ENCODE peak calls at places on chromosome 3, in six cellular contexts. D is right cardiac atrium, B is anterior cingulate cortex, J is mucosa of gallbladder, O is NCI-H524, R is caudate nucleus. P is an unnamed sample.
A peak's percentile ranks its signal among the peaks of the same experiment; 100 is the strongest.

GRCh38 chr3:18559323-18559972 is 134.3 kb upstream of the SATB1 start:
- DNase-seq in J (peak; percentile 29), D (no peak), O (peak; percentile 47), B (no peak), R (no peak), P (no peak)

GRCh38 chr3:62723636-62724217 is 151.5 kb downstream of the CADPS start:
- DNase-seq in R (no peak), O (no peak), J (no peak), D (peak; percentile 13), B (no peak), P (no peak)

GRCh38 chr3:73140772-73141434 is 79.4 kb downstream of the EBLN2 start:
- DNase-seq in J (no peak), D (peak; percentile 70), R (no peak), B (no peak), O (no peak), P (no peak)

GRCh38 chr3:139934557-139935070 is 371 bp upstream of the CLSTN2 start:
- DNase-seq in O (peak; percentile 83), R (peak; percentile 42), D (peak; percentile 91), B (peak; percentile 6), J (peak; percentile 27), P (no peak)

GRCh38 chr3:42843730-42844713 is 31.7 kb downstream of the CYP8B1 start:
- DNase-seq in B (no peak), R (no peak), J (no peak), O (no peak), D (no peak), P (no peak)

GRCh38 chr3:17775073-17775472 is 32.6 kb upstream of the TBC1D5 start:
- DNase-seq in B (no peak), D (no peak), J (no peak), R (no peak), O (no peak), P (no peak)

GRCh38 chr3:55143928-55144671 is 216.2 kb upstream of the LRTM1 start:
- DNase-seq in D (no peak), J (no peak), B (no peak), O (no peak), R (no peak), P (no peak)

GRCh38 chr3:69433938-69434263 is 48.0 kb upstream of the FRMD4B start:
- DNase-seq in B (no peak), J (no peak), D (no peak), R (no peak), O (peak; percentile 35), P (no peak)

GRCh38 chr3:135018171-135018923 is 223.3 kb downstream of the EPHB1 start:
- DNase-seq in R (no peak), D (no peak), B (no peak), J (no peak), O (no peak), P (no peak)

GRCh38 chr3:30263921-30264313 is 342.5 kb upstream of the TGFBR2 start:
- DNase-seq in R (no peak), O (no peak), B (no peak), J (no peak), D (peak; percentile 19), P (no peak)

GRCh38 chr3:112128843-112129727 is 4.0 kb downstream of the GCSAM start:
- DNase-seq in O (no peak), B (no peak), D (no peak), R (no peak), J (no peak), P (no peak)

GRCh38 chr3:78481050-78481449 is 1286.7 kb downstream of the ROBO1 start:
- DNase-seq in O (no peak), J (no peak), R (no peak), B (no peak), D (peak; percentile 36), P (no peak)

GRCh38 chr3:122586098-122586497 is 8.6 kb downstream of the PARP15 start:
- DNase-seq in R (no peak), O (no peak), B (no peak), D (no peak), J (no peak), P (no peak)

GRCh38 chr3:149819432-149819831 is 6.4 kb downstream of the RNF13 start:
- DNase-seq in J (no peak), B (no peak), R (no peak), O (no peak), D (no peak), P (no peak)

GRCh38 chr3:123870033-123870432 is 14.1 kb downstream of the MYLK start:
- DNase-seq in O (no peak), B (no peak), D (no peak), R (no peak), J (no peak), P (no peak)

GRCh38 chr3:159586587-159587202 is 401.9 kb upstream of the IL12A start:
- DNase-seq in O (peak; percentile 5), R (no peak), J (no peak), B (no peak), D (no peak), P (no peak)

GRCh38 chr3:142645236-142645793 is 49.1 kb downstream of the PLS1 start:
- DNase-seq in B (no peak), R (no peak), O (no peak), D (no peak), J (no peak), P (no peak)

GRCh38 chr3:100084100-100084806 is 30.0 kb downstream of the FILIP1L start:
- DNase-seq in J (no peak), B (no peak), R (no peak), D (no peak), O (no peak), P (no peak)

GRCh38 chr3:13009132-13009945 is 63.9 kb downstream of the IQSEC1 start:
- DNase-seq in J (peak; percentile 71), O (no peak), B (no peak), D (peak; percentile 91), R (no peak), P (no peak)

GRCh38 chr3:184636774-184637316 is 75.0 kb downstream of the MAGEF1 start:
- DNase-seq in D (no peak), R (no peak), O (no peak), J (no peak), B (no peak), P (no peak)

GRCh38 chr3:11774296-11774877 is 72.3 kb downstream of the TAMM41 start:
- DNase-seq in J (peak; percentile 37), D (no peak), R (no peak), O (peak; percentile 4), B (no peak), P (no peak)

P was measured in omental fat pad.